ENCODE peak calls at places on chromosomes 7 and 10, in ten cellular contexts. D is natural killer cell; J is germinal center; P is fibroblast of lung; Y is CD8-positive, alpha-beta memory T cell; V is heart left ventricle; E is stimulated activated CD4-positive, alpha-beta T cell treated with anti-CD3 and anti-CD28 coated beads, Interleukin-2, amount 100 ng/mL, for 48 hours; U is Daoy; G is activated effector memory CD4-positive, alpha-beta T cell treated with anti-CD3 and anti-CD28 coated beads, Interleukin-2, amount 50 U/mL, for 16 hours; I is NCI-H526 treated with DMSO at 0.1 percent for 48 hours. W is an unnamed sample.

GRCh38 chr7:50477640-50478039 is 27.5 kb upstream of the FIGNL1 start:
- DNase-seq in D (no peak), J (no peak), P (no peak), Y (no peak), V (no peak), E (no peak), U (no peak), G (no peak), I (no peak), W (no peak)

GRCh38 chr7:34772296-34772695 is 114.3 kb downstream of the NPSR1 start:
- DNase-seq in D (no peak), J (no peak), P (no peak), Y (no peak), V (no peak), E (no peak), U (no peak), G (no peak), I (no peak), W (no peak)

GRCh38 chr7:77699056-77699455 is 2.8 kb downstream of the RSBN1L start:
- DNase-seq in D (no peak), J (peak), P (peak), Y (no peak), V (no peak), E (no peak), U (no peak), G (no peak), I (peak), W (no peak)

GRCh38 chr7:66920256-66920655 is 769 bp upstream of the TMEM248 start:
- DNase-seq in D (no peak), J (no peak), P (no peak), Y (no peak), V (no peak), E (no peak), U (no peak), G (no peak), I (no peak), W (no peak)

GRCh38 chr7:151390594-151391357 is 19.1 kb downstream of the WDR86 start:
- DNase-seq in D (no peak), J (no peak), P (no peak), Y (no peak), V (no peak), E (no peak), U (no peak), G (no peak), I (no peak), W (no peak)

GRCh38 chr7:2046581-2047271 is 186.0 kb downstream of the MAD1L1 start:
- DNase-seq in D (no peak), J (no peak), P (no peak), Y (no peak), V (peak), E (no peak), U (no peak), G (peak), I (no peak), W (peak)

GRCh38 chr10:86079088-86079487 is 287.5 kb downstream of the GRID1 start:
- DNase-seq in D (no peak), J (no peak), P (peak), Y (no peak), V (peak), E (no peak), U (peak), G (peak), I (no peak), W (no peak)

GRCh38 chr7:112135815-112136706 is 70.1 kb downstream of the DOCK4 start:
- DNase-seq in D (no peak), J (no peak), P (no peak), Y (no peak), V (no peak), E (no peak), U (no peak), G (no peak), I (no peak), W (no peak)

GRCh38 chr7:113796557-113796956 is 122.3 kb downstream of the PPP1R3A start:
- DNase-seq in D (no peak), J (no peak), P (peak), Y (no peak), V (no peak), E (no peak), U (peak), G (no peak), I (no peak), W (no peak)

GRCh38 chr10:67903581-67903980 is 19.1 kb downstream of the SIRT1 start:
- DNase-seq in D (no peak), J (no peak), P (no peak), Y (no peak), V (no peak), E (no peak), U (no peak), G (no peak), I (no peak), W (no peak)

GRCh38 chr10:119252051-119252465 is 44.7 kb downstream of the GRK5 start:
- DNase-seq in D (no peak), J (no peak), P (peak), Y (no peak), V (peak), E (no peak), U (no peak), G (no peak), I (no peak), W (no peak)

GRCh38 chr7:105707967-105708580 is 126.8 kb upstream of the EFCAB10 start:
- DNase-seq in D (no peak), J (no peak), P (no peak), Y (no peak), V (no peak), E (no peak), U (no peak), G (no peak), I (no peak), W (no peak)

GRCh38 chr10:95503012-95503411 is 58.2 kb downstream of the SORBS1 start:
- DNase-seq in D (no peak), J (no peak), P (no peak), Y (no peak), V (no peak), E (no peak), U (no peak), G (no peak), I (no peak), W (no peak)

GRCh38 chr10:43737003-43737402 is 88.3 kb upstream of the ZNF32 start:
- DNase-seq in D (no peak), J (no peak), P (no peak), Y (no peak), V (no peak), E (no peak), U (no peak), G (no peak), I (no peak), W (no peak)

GRCh38 chr10:62803993-62804383 is 532 bp upstream of the ADO start:
- DNase-seq in D (no peak), J (peak), P (peak), Y (no peak), V (no peak), E (no peak), U (no peak), G (no peak), I (no peak), W (no peak)

GRCh38 chr10:121956111-121957061 is 18.6 kb downstream of the NSMCE4A start:
- DNase-seq in D (no peak), J (no peak), P (peak), Y (no peak), V (no peak), E (no peak), U (peak), G (no peak), I (no peak), W (no peak)

GRCh38 chr7:129646369-129647021 is 35.0 kb downstream of the NRF1 start:
- DNase-seq in D (no peak), J (no peak), P (no peak), Y (no peak), V (no peak), E (no peak), U (no peak), G (no peak), I (no peak), W (no peak)

GRCh38 chr10:48454302-48455054 is 148.0 kb downstream of the MAPK8 start:
- DNase-seq in D (peak), J (no peak), P (no peak), Y (no peak), V (no peak), E (no peak), U (no peak), G (peak), I (no peak), W (peak)

GRCh38 chr10:116669832-116670644 is 49.3 kb downstream of the PNLIPRP2 start:
- DNase-seq in D (no peak), J (no peak), P (peak), Y (no peak), V (no peak), E (no peak), U (no peak), G (no peak), I (no peak), W (peak)

GRCh38 chr7:30225863-30226361 is 58.5 kb upstream of the ZNRF2 start:
- DNase-seq in D (no peak), J (peak), P (peak), Y (no peak), V (peak), E (no peak), U (peak), G (no peak), I (no peak), W (peak)

W was measured in colonic mucosa.